ENCODE peak calls at places on chromosomes 4 and X, in nine cellular contexts. One of them, this sample, is unnamed.

GRCh38 chrX:4268676-4269075 is 555.2 kb upstream of the PRKX start:
- DNase-seq in Panc1: no peak
- DNase-seq in CD8-positive, alpha-beta T cell: no peak
- DNase-seq in WTC11: peak
- DNase-seq in type B pancreatic cell: no peak
- DNase-seq in EL: no peak
- DNase-seq in activated T-helper 9 cell treated with anti-CD3 and anti-CD28 coated beads, Interleukin-2, amount 50 U/mL, for 16 hours: no peak
- DNase-seq in activated CD4-positive, alpha-beta T cell treated with anti-CD3 and anti-CD28 coated beads, Interleukin-2, amount 10 ng/mL, durations not matched to agents 24 days and 14 days: no peak
- DNase-seq in NCI-H1092: no peak
- DNase-seq in this sample: no peak

GRCh38 chrX:153592966-153593688 is 5.8 kb downstream of the CCNQ start:
- DNase-seq in Panc1: no peak
- DNase-seq in CD8-positive, alpha-beta T cell: no peak
- DNase-seq in WTC11: no peak
- DNase-seq in type B pancreatic cell: no peak
- DNase-seq in EL: no peak
- DNase-seq in activated T-helper 9 cell treated with anti-CD3 and anti-CD28 coated beads, Interleukin-2, amount 50 U/mL, for 16 hours: no peak
- DNase-seq in activated CD4-positive, alpha-beta T cell treated with anti-CD3 and anti-CD28 coated beads, Interleukin-2, amount 10 ng/mL, durations not matched to agents 24 days and 14 days: no peak
- DNase-seq in NCI-H1092: peak
- DNase-seq in this sample: no peak

GRCh38 chr4:47704693-47705325 is 133.1 kb downstream of the CORIN start:
- DNase-seq in Panc1: no peak
- DNase-seq in CD8-positive, alpha-beta T cell: no peak
- DNase-seq in WTC11: peak
- DNase-seq in type B pancreatic cell: no peak
- DNase-seq in EL: peak
- DNase-seq in activated T-helper 9 cell treated with anti-CD3 and anti-CD28 coated beads, Interleukin-2, amount 50 U/mL, for 16 hours: no peak
- DNase-seq in activated CD4-positive, alpha-beta T cell treated with anti-CD3 and anti-CD28 coated beads, Interleukin-2, amount 10 ng/mL, durations not matched to agents 24 days and 14 days: peak
- DNase-seq in NCI-H1092: peak
- DNase-seq in this sample: peak

GRCh38 chr4:1035510-1035909 is 24.1 kb downstream of the FGFRL1 start:
- DNase-seq in Panc1: no peak
- DNase-seq in CD8-positive, alpha-beta T cell: no peak
- DNase-seq in WTC11: no peak
- DNase-seq in type B pancreatic cell: no peak
- DNase-seq in EL: no peak
- DNase-seq in activated T-helper 9 cell treated with anti-CD3 and anti-CD28 coated beads, Interleukin-2, amount 50 U/mL, for 16 hours: no peak
- DNase-seq in activated CD4-positive, alpha-beta T cell treated with anti-CD3 and anti-CD28 coated beads, Interleukin-2, amount 10 ng/mL, durations not matched to agents 24 days and 14 days: no peak
- DNase-seq in NCI-H1092: no peak
- DNase-seq in this sample: no peak

GRCh38 chr4:52914051-52914605 is 52.0 kb downstream of the RASL11B start:
- DNase-seq in Panc1: no peak
- DNase-seq in CD8-positive, alpha-beta T cell: no peak
- DNase-seq in WTC11: no peak
- DNase-seq in type B pancreatic cell: no peak
- DNase-seq in EL: peak
- DNase-seq in activated T-helper 9 cell treated with anti-CD3 and anti-CD28 coated beads, Interleukin-2, amount 50 U/mL, for 16 hours: no peak
- DNase-seq in activated CD4-positive, alpha-beta T cell treated with anti-CD3 and anti-CD28 coated beads, Interleukin-2, amount 10 ng/mL, durations not matched to agents 24 days and 14 days: no peak
- DNase-seq in NCI-H1092: no peak
- DNase-seq in this sample: no peak

GRCh38 chr4:182808673-182809416 is 108.3 kb downstream of the DCTD start:
- DNase-seq in Panc1: no peak
- DNase-seq in CD8-positive, alpha-beta T cell: peak
- DNase-seq in WTC11: no peak
- DNase-seq in type B pancreatic cell: no peak
- DNase-seq in EL: no peak
- DNase-seq in activated T-helper 9 cell treated with anti-CD3 and anti-CD28 coated beads, Interleukin-2, amount 50 U/mL, for 16 hours: no peak
- DNase-seq in activated CD4-positive, alpha-beta T cell treated with anti-CD3 and anti-CD28 coated beads, Interleukin-2, amount 10 ng/mL, durations not matched to agents 24 days and 14 days: peak
- DNase-seq in NCI-H1092: no peak
- DNase-seq in this sample: no peak

GRCh38 chr4:152864361-152864760 is 71.8 kb upstream of the FHDC1 start:
- DNase-seq in Panc1: no peak
- DNase-seq in CD8-positive, alpha-beta T cell: no peak
- DNase-seq in WTC11: no peak
- DNase-seq in type B pancreatic cell: no peak
- DNase-seq in EL: no peak
- DNase-seq in activated T-helper 9 cell treated with anti-CD3 and anti-CD28 coated beads, Interleukin-2, amount 50 U/mL, for 16 hours: no peak
- DNase-seq in activated CD4-positive, alpha-beta T cell treated with anti-CD3 and anti-CD28 coated beads, Interleukin-2, amount 10 ng/mL, durations not matched to agents 24 days and 14 days: no peak
- DNase-seq in NCI-H1092: no peak
- DNase-seq in this sample: no peak

GRCh38 chr4:124144302-124144701 is 568.2 kb downstream of the ANKRD50 start:
- DNase-seq in Panc1: no peak
- DNase-seq in CD8-positive, alpha-beta T cell: no peak
- DNase-seq in WTC11: no peak
- DNase-seq in type B pancreatic cell: no peak
- DNase-seq in EL: no peak
- DNase-seq in activated T-helper 9 cell treated with anti-CD3 and anti-CD28 coated beads, Interleukin-2, amount 50 U/mL, for 16 hours: no peak
- DNase-seq in activated CD4-positive, alpha-beta T cell treated with anti-CD3 and anti-CD28 coated beads, Interleukin-2, amount 10 ng/mL, durations not matched to agents 24 days and 14 days: no peak
- DNase-seq in NCI-H1092: peak
- DNase-seq in this sample: peak

GRCh38 chrX:110384490-110384889 is 25.8 kb downstream of the RTL9 start:
- DNase-seq in Panc1: no peak
- DNase-seq in CD8-positive, alpha-beta T cell: no peak
- DNase-seq in WTC11: no peak
- DNase-seq in type B pancreatic cell: no peak
- DNase-seq in EL: peak
- DNase-seq in activated T-helper 9 cell treated with anti-CD3 and anti-CD28 coated beads, Interleukin-2, amount 50 U/mL, for 16 hours: no peak
- DNase-seq in activated CD4-positive, alpha-beta T cell treated with anti-CD3 and anti-CD28 coated beads, Interleukin-2, amount 10 ng/mL, durations not matched to agents 24 days and 14 days: no peak
- DNase-seq in NCI-H1092: no peak
- DNase-seq in this sample: no peak

GRCh38 chrX:17588303-17588702 is 149.0 kb upstream of the SCML1 start:
- DNase-seq in Panc1: no peak
- DNase-seq in CD8-positive, alpha-beta T cell: no peak
- DNase-seq in WTC11: no peak
- DNase-seq in type B pancreatic cell: no peak
- DNase-seq in EL: no peak
- DNase-seq in activated T-helper 9 cell treated with anti-CD3 and anti-CD28 coated beads, Interleukin-2, amount 50 U/mL, for 16 hours: no peak
- DNase-seq in activated CD4-positive, alpha-beta T cell treated with anti-CD3 and anti-CD28 coated beads, Interleukin-2, amount 10 ng/mL, durations not matched to agents 24 days and 14 days: no peak
- DNase-seq in NCI-H1092: no peak
- DNase-seq in this sample: no peak